ENCODE peak calls at places on chromosome 1, in five cellular contexts. B is EH; A is activated T-cell treated with anti-CD3 and anti-CD28 coated beads for 48 hours; R is stimulated activated CD4-positive, alpha-beta T cell treated with anti-CD3 and anti-CD28 coated beads, Interleukin-1b, Interleukin-23, amount 100 ng/mL, for 24 hours; T is A172. G is an unnamed sample.

GRCh38 chr1:22639286-22639685 is 2.9 kb downstream of the C1QA start:
- DNase-seq in B (peak), A (no peak), R (no peak), T (peak), G (no peak)

GRCh38 chr1:116855788-116856187 is 53.9 kb upstream of the PTGFRN start:
- DNase-seq in B (peak), A (no peak), R (no peak), T (no peak), G (no peak)

GRCh38 chr1:197783510-197783948 is 8.2 kb upstream of the DENND1B start:
- DNase-seq in B (peak), A (no peak), R (no peak), T (no peak), G (no peak)

GRCh38 chr1:4837201-4837600 is 182.8 kb downstream of the AJAP1 start:
- DNase-seq in B (no peak), A (no peak), R (no peak), T (no peak), G (no peak)

GRCh38 chr1:150441121-150441520 is 46.1 kb upstream of the TARS2 start:
- DNase-seq in B (no peak), A (no peak), R (no peak), T (no peak), G (no peak)

GRCh38 chr1:22876359-22877111 is 96.1 kb downstream of the LACTBL1 start:
- DNase-seq in B (peak), A (no peak), R (no peak), T (peak), G (no peak)

GRCh38 chr1:39434797-39435395 is 56.5 kb upstream of the BMP8A start:
- DNase-seq in B (peak), A (no peak), R (no peak), T (no peak), G (no peak)

GRCh38 chr1:22238356-22239224 is 95.7 kb upstream of the WNT4 start:
- DNase-seq in B (no peak), A (no peak), R (no peak), T (no peak), G (no peak)

GRCh38 chr1:89519779-89520358 is 4.8 kb upstream of the LRRC8B start:
- DNase-seq in B (peak), A (no peak), R (no peak), T (no peak), G (no peak)